ENCODE peak calls at places on chromosome 4, in six cellular contexts. One of them, this sample, is unnamed.

GRCh38 chr4:8905236-8905772 is 33.7 kb upstream of the HMX1 start:
- DNase-seq in CD4-positive, alpha-beta T cell: no peak
- DNase-seq in OCI-LY7: no peak
- DNase-seq in GM23338: no peak
- DNase-seq in GM12878: no peak
- DNase-seq in psoas muscle: no peak
- DNase-seq in this sample: no peak

GRCh38 chr4:88792268-88792781 is 94.7 kb upstream of the NAP1L5 start:
- DNase-seq in psoas muscle: no peak
- DNase-seq in CD4-positive, alpha-beta T cell: no peak
- DNase-seq in GM23338: peak
- DNase-seq in OCI-LY7: no peak
- DNase-seq in GM12878: peak
- DNase-seq in this sample: peak

GRCh38 chr4:53654300-53654758 is 63.0 kb upstream of the LNX1 start:
- DNase-seq in GM12878: peak
- DNase-seq in OCI-LY7: no peak
- DNase-seq in CD4-positive, alpha-beta T cell: no peak
- DNase-seq in GM23338: no peak
- DNase-seq in psoas muscle: no peak
- DNase-seq in this sample: peak

GRCh38 chr4:40173470-40173875 is 23.4 kb upstream of the RHOH start:
- DNase-seq in psoas muscle: no peak
- DNase-seq in GM12878: no peak
- DNase-seq in GM23338: no peak
- DNase-seq in CD4-positive, alpha-beta T cell: no peak
- DNase-seq in OCI-LY7: no peak
- DNase-seq in this sample: no peak

GRCh38 chr4:168612435-168613139 is 115.7 kb downstream of the PALLD start:
- DNase-seq in CD4-positive, alpha-beta T cell: no peak
- DNase-seq in GM12878: no peak
- DNase-seq in GM23338: no peak
- DNase-seq in OCI-LY7: no peak
- DNase-seq in psoas muscle: no peak
- DNase-seq in this sample: peak

GRCh38 chr4:177131736-177132135 is 177.9 kb upstream of the NEIL3 start:
- DNase-seq in OCI-LY7: no peak
- DNase-seq in GM23338: no peak
- DNase-seq in CD4-positive, alpha-beta T cell: no peak
- DNase-seq in psoas muscle: no peak
- DNase-seq in GM12878: no peak
- DNase-seq in this sample: no peak

GRCh38 chr4:94548571-94548970 is 96.8 kb downstream of the PDLIM5 start:
- DNase-seq in GM23338: peak
- DNase-seq in psoas muscle: no peak
- DNase-seq in CD4-positive, alpha-beta T cell: no peak
- DNase-seq in GM12878: no peak
- DNase-seq in OCI-LY7: no peak
- DNase-seq in this sample: peak

GRCh38 chr4:119046263-119046662 is 89.4 kb upstream of the MYOZ2 start:
- DNase-seq in psoas muscle: peak
- DNase-seq in CD4-positive, alpha-beta T cell: no peak
- DNase-seq in GM23338: no peak
- DNase-seq in GM12878: no peak
- DNase-seq in OCI-LY7: no peak
- DNase-seq in this sample: no peak

GRCh38 chr4:16931906-16932305 is 33.5 kb upstream of the LDB2 start:
- DNase-seq in OCI-LY7: no peak
- DNase-seq in GM12878: no peak
- DNase-seq in psoas muscle: no peak
- DNase-seq in CD4-positive, alpha-beta T cell: no peak
- DNase-seq in GM23338: no peak
- DNase-seq in this sample: peak

GRCh38 chr4:152209772-152210493 is 326.0 kb downstream of the FBXW7 start:
- DNase-seq in psoas muscle: no peak
- DNase-seq in GM23338: no peak
- DNase-seq in GM12878: peak
- DNase-seq in CD4-positive, alpha-beta T cell: no peak
- DNase-seq in OCI-LY7: no peak
- DNase-seq in this sample: no peak

GRCh38 chr4:7858498-7858897 is 81.2 kb downstream of the AFAP1 start:
- DNase-seq in GM12878: no peak
- DNase-seq in psoas muscle: no peak
- DNase-seq in CD4-positive, alpha-beta T cell: no peak
- DNase-seq in OCI-LY7: no peak
- DNase-seq in GM23338: no peak
- DNase-seq in this sample: no peak
- H3K27ac ChIP-seq in GM12878: no peak
- H3K27ac ChIP-seq in psoas muscle: no peak
- H3K27ac ChIP-seq in CD4-positive, alpha-beta T cell: no peak
- H3K27ac ChIP-seq in OCI-LY7: no peak
- H3K27ac ChIP-seq in GM23338: no peak
- H3K27ac ChIP-seq in this sample: peak

GRCh38 chr4:128163177-128164117 is 102.3 kb downstream of the LARP1B start:
- DNase-seq in psoas muscle: no peak
- DNase-seq in CD4-positive, alpha-beta T cell: no peak
- DNase-seq in GM12878: no peak
- DNase-seq in OCI-LY7: no peak
- DNase-seq in GM23338: peak
- DNase-seq in this sample: peak
- H3K27ac ChIP-seq in psoas muscle: no peak
- H3K27ac ChIP-seq in CD4-positive, alpha-beta T cell: no peak
- H3K27ac ChIP-seq in GM12878: no peak
- H3K27ac ChIP-seq in OCI-LY7: no peak
- H3K27ac ChIP-seq in GM23338: peak
- H3K27ac ChIP-seq in this sample: no peak

DNA sequence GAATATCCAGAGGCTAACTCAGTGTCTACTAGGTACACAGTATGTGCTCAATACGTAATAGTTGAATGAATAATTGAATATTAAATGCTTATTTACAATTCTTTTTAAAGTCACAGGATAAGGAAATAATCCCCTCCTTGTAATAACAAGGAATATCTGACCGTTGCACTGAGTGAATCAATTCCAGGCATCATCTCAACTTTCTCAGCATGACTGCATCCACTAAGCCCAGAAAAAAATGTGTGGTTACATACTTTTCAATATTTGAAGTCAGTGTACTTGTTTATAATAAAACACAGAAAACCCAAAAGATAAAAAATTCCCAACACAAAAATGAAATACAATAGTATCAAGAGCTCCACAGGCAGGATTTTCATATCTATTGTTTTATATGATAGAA is 105.4 kb downstream of the TMEM144 start:
- DNase-seq in GM12878: no peak
- DNase-seq in GM23338: no peak
- DNase-seq in psoas muscle: no peak
- DNase-seq in CD4-positive, alpha-beta T cell: no peak
- DNase-seq in OCI-LY7: no peak
- DNase-seq in this sample: peak
- H3K27ac ChIP-seq in GM12878: no peak
- H3K27ac ChIP-seq in GM23338: no peak
- H3K27ac ChIP-seq in psoas muscle: peak
- H3K27ac ChIP-seq in CD4-positive, alpha-beta T cell: no peak
- H3K27ac ChIP-seq in OCI-LY7: no peak
- H3K27ac ChIP-seq in this sample: peak

GRCh38 chr4:79576480-79576803 is 168.4 kb upstream of the GK2 start:
- DNase-seq in CD4-positive, alpha-beta T cell: no peak
- DNase-seq in OCI-LY7: peak
- DNase-seq in GM12878: no peak
- DNase-seq in psoas muscle: no peak
- DNase-seq in GM23338: peak
- DNase-seq in this sample: peak
- H3K27ac ChIP-seq in CD4-positive, alpha-beta T cell: no peak
- H3K27ac ChIP-seq in OCI-LY7: no peak
- H3K27ac ChIP-seq in GM12878: no peak
- H3K27ac ChIP-seq in psoas muscle: no peak
- H3K27ac ChIP-seq in GM23338: no peak
- H3K27ac ChIP-seq in this sample: no peak

DNA sequence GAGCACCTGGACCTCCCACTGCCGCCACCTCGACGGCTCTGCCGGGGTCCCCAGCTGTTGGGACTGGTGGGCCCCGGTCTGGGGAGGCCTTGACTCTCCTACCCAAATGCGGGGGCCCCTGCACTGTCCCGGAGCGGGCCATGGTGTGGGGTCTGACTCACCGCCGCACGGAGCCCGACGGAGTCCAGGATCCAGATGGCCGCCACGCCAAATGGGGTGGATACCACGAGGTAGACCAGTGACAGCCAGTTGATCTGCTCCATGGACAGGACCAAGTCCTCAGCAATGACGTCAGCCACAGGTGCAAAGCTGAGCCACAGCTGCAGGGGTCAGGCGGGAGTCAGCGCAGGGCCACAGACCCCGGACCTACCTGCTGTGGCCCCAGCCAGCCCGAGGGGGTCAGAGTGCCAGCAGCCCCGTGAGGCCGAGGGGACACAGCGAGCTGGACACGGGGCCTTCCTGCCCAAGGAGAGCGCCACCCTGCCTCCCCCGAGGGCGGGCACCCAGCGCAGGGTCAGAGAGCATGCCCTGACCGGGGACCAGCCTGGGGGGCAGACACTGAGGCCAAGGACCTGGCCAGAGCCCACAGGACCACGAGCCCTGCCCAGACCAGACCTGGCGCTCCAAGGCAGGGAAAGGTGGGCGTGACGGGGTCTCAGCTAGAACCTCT is 2.4 kb downstream of the SLC49A3 start:
- DNase-seq in psoas muscle: no peak
- DNase-seq in CD4-positive, alpha-beta T cell: no peak
- DNase-seq in GM12878: no peak
- DNase-seq in GM23338: no peak
- DNase-seq in OCI-LY7: no peak
- DNase-seq in this sample: no peak
- H3K27ac ChIP-seq in psoas muscle: peak
- H3K27ac ChIP-seq in CD4-positive, alpha-beta T cell: no peak
- H3K27ac ChIP-seq in GM12878: no peak
- H3K27ac ChIP-seq in GM23338: no peak
- H3K27ac ChIP-seq in OCI-LY7: no peak
- H3K27ac ChIP-seq in this sample: no peak

GRCh38 chr4:78776729-78777555 is 792 bp downstream of the BMP2K start:
- DNase-seq in CD4-positive, alpha-beta T cell: peak
- DNase-seq in GM23338: peak
- DNase-seq in psoas muscle: peak
- DNase-seq in OCI-LY7: peak
- DNase-seq in GM12878: no peak
- DNase-seq in this sample: peak

GRCh38 chr4:78779280-78779679 is 3.1 kb downstream of the BMP2K start:
- DNase-seq in psoas muscle: no peak
- DNase-seq in GM23338: no peak
- DNase-seq in GM12878: no peak
- DNase-seq in CD4-positive, alpha-beta T cell: no peak
- DNase-seq in OCI-LY7: no peak
- DNase-seq in this sample: no peak

GRCh38 chr4:78776031-78776728 is at the start of gene BMP2K:
- DNase-seq in psoas muscle: peak
- DNase-seq in GM23338: peak
- DNase-seq in GM12878: no peak
- DNase-seq in CD4-positive, alpha-beta T cell: peak
- DNase-seq in OCI-LY7: peak
- DNase-seq in this sample: peak

GRCh38 chr4:78778530-78778929 is 2.4 kb downstream of the BMP2K start:
- DNase-seq in GM23338: no peak
- DNase-seq in CD4-positive, alpha-beta T cell: no peak
- DNase-seq in psoas muscle: no peak
- DNase-seq in OCI-LY7: no peak
- DNase-seq in GM12878: no peak
- DNase-seq in this sample: no peak

DNA sequence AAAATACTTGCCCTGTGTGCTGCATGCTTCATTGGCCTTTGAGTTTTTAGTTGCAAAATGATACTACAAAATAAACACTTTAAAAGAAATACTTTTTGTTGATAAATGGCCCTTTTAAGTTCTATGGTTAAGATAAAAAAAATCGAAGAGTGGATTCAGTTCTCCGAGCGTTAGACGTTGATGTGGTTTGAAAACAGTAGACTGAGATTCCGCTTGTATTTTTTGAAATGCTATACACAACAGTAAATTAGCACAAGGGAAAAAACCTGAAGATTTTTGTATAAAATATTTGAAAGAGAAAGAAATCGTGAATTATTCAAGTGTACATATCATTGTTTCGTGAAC is 1.4 kb downstream of the BMP2K start:
- DNase-seq in psoas muscle: no peak
- DNase-seq in OCI-LY7: no peak
- DNase-seq in GM23338: no peak
- DNase-seq in CD4-positive, alpha-beta T cell: no peak
- DNase-seq in GM12878: no peak
- DNase-seq in this sample: no peak
- H3K27ac ChIP-seq in psoas muscle: peak
- H3K27ac ChIP-seq in OCI-LY7: peak
- H3K27ac ChIP-seq in GM23338: no peak
- H3K27ac ChIP-seq in CD4-positive, alpha-beta T cell: no peak
- H3K27ac ChIP-seq in GM12878: no peak
- H3K27ac ChIP-seq in this sample: no peak

GRCh38 chr4:7207791-7208231 is 15.5 kb downstream of the SORCS2 start:
- DNase-seq in GM23338: no peak
- DNase-seq in CD4-positive, alpha-beta T cell: no peak
- DNase-seq in OCI-LY7: no peak
- DNase-seq in GM12878: no peak
- DNase-seq in psoas muscle: no peak
- DNase-seq in this sample: peak

GRCh38 chr4:7204656-7205387 is 12.5 kb downstream of the SORCS2 start:
- DNase-seq in GM23338: no peak
- DNase-seq in OCI-LY7: no peak
- DNase-seq in psoas muscle: no peak
- DNase-seq in CD4-positive, alpha-beta T cell: no peak
- DNase-seq in GM12878: no peak
- DNase-seq in this sample: no peak

GRCh38 chr4:7206856-7207567 is 14.7 kb downstream of the SORCS2 start:
- DNase-seq in GM12878: no peak
- DNase-seq in CD4-positive, alpha-beta T cell: no peak
- DNase-seq in GM23338: peak
- DNase-seq in OCI-LY7: no peak
- DNase-seq in psoas muscle: peak
- DNase-seq in this sample: peak

GRCh38 chr4:7208509-7209451 is 16.4 kb downstream of the SORCS2 start:
- DNase-seq in GM12878: no peak
- DNase-seq in CD4-positive, alpha-beta T cell: no peak
- DNase-seq in psoas muscle: no peak
- DNase-seq in GM23338: no peak
- DNase-seq in OCI-LY7: no peak
- DNase-seq in this sample: no peak

DNA sequence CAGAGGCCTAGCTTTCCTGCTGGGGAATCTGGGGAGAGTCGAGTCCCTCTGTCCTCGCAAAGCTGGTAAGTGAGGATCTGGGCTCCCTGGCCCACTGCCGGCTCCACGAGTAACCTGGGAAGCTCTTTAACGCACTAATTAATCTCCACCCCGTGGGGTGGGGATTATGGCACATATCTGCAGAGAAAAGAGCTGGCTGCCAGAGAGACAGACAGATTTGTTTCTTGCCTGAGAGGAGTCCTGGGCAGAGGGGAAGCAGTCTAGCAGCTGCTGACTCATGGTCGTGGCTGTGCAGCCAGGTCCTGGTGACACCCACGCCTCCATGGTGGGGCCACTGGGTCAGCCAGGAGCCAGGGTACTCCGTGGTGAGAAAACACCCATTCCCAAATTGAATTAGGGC is 14.0 kb downstream of the SORCS2 start:
- DNase-seq in psoas muscle: peak
- DNase-seq in GM12878: no peak
- DNase-seq in OCI-LY7: no peak
- DNase-seq in CD4-positive, alpha-beta T cell: no peak
- DNase-seq in GM23338: no peak
- DNase-seq in this sample: peak
- H3K27ac ChIP-seq in psoas muscle: peak
- H3K27ac ChIP-seq in GM12878: no peak
- H3K27ac ChIP-seq in OCI-LY7: no peak
- H3K27ac ChIP-seq in CD4-positive, alpha-beta T cell: no peak
- H3K27ac ChIP-seq in GM23338: no peak
- H3K27ac ChIP-seq in this sample: peak

This sample was measured in fibroblast of lung.